ENCODE peak calls at places on chromosomes 2 and 18, in five cellular contexts. W is fibroblast of lung; K is mucosa of gallbladder; Z is DMS153; F is activated CD8-positive, alpha-beta T cell treated with anti-CD3 and anti-CD28 coated beads for 36 hours. J is an unnamed sample.

GRCh38 chr2:241640165-241640795 is 2.8 kb downstream of the ATG4B start:
- DNase-seq in W (no peak), K (no peak), Z (no peak), F (no peak), J (no peak)

GRCh38 chr2:49110571-49111315 is 43.6 kb downstream of the FSHR start:
- DNase-seq in W (no peak), K (no peak), Z (no peak), F (no peak), J (no peak)

GRCh38 chr2:233131991-233132390 is 71.8 kb downstream of the INPP5D start:
- DNase-seq in W (no peak), K (no peak), Z (no peak), F (no peak), J (no peak)

GRCh38 chr2:167294031-167294774 is 405.9 kb downstream of the XIRP2 start:
- DNase-seq in W (peak; percentile 58), K (no peak), Z (no peak), F (peak; percentile 5), J (no peak)

GRCh38 chr2:18455256-18455862 is 105.1 kb downstream of the RDH14 start:
- DNase-seq in W (peak; percentile 84), K (no peak), Z (no peak), F (no peak), J (no peak)

GRCh38 chr2:231110551-231110950 is 14.3 kb downstream of the HTR2B start:
- DNase-seq in W (peak; percentile 86), K (no peak), Z (no peak), F (no peak), J (no peak)

GRCh38 chr2:123438277-123439050 is 586.6 kb upstream of the CNTNAP5 start:
- DNase-seq in W (no peak), K (no peak), Z (no peak), F (no peak), J (no peak)

GRCh38 chr2:127469974-127470373 is 51.7 kb downstream of the PROC start:
- DNase-seq in W (no peak), K (no peak), Z (no peak), F (no peak), J (no peak)

GRCh38 chr18:36828157-36828629 is 609 bp downstream of the TPGS2 start:
- DNase-seq in W (peak; percentile 50), K (peak; percentile 28), Z (no peak), F (peak; percentile 35), J (peak; percentile 43)

GRCh38 chr18:13217971-13218375 is 587 bp upstream of the LDLRAD4 start:
- DNase-seq in W (no peak), K (no peak), Z (no peak), F (no peak), J (peak; percentile 14)